ENCODE peak calls at places on chromosome 9, in six cellular contexts. Z, U, Y, S, A and H are unnamed samples.

GRCh38 chr9:33426843-33427293 is 20.5 kb downstream of the AQP3 start:
- DNase-seq in U (no peak), Z (no peak), Y (peak; percentile 73), S (no peak), A (no peak), H (no peak)

GRCh38 chr9:98191615-98192502 is 578 bp downstream of the CORO2A start:
- DNase-seq in Y (peak; percentile 9), U (no peak), S (no peak), A (peak; percentile 45), Z (no peak), H (peak; percentile 79)

GRCh38 chr9:129021091-129021490 is 7.0 kb downstream of the SH3GLB2 start:
- DNase-seq in U (no peak), Y (no peak), A (no peak), Z (no peak), S (no peak), H (no peak)

GRCh38 chr9:127149463-127150390 is 27.3 kb upstream of the ANGPTL2 start:
- DNase-seq in U (no peak), Z (no peak), S (no peak), Y (no peak), A (no peak), H (no peak)

GRCh38 chr9:130854086-130854485 is 19.0 kb downstream of the ABL1 start:
- DNase-seq in Z (no peak), Y (no peak), S (peak; percentile 16), A (no peak), U (no peak), H (no peak)

GRCh38 chr9:759983-760715 is 81.3 kb upstream of the DMRT1 start:
- DNase-seq in Z (no peak), A (no peak), U (no peak), Y (no peak), S (no peak), H (no peak)

GRCh38 chr9:113715086-113715485 is 161.0 kb upstream of the ZNF618 start:
- DNase-seq in A (no peak), Y (no peak), U (no peak), Z (peak; percentile 73), S (no peak), H (no peak)

GRCh38 chr9:38263534-38263933 is 129.0 kb upstream of the ALDH1B1 start:
- DNase-seq in S (peak; percentile 74), Z (peak; percentile 48), Y (peak; percentile 52), A (peak; percentile 56), U (no peak), H (no peak)

GRCh38 chr9:114056527-114056926 is 21.6 kb downstream of the AMBP start:
- DNase-seq in S (no peak), Z (no peak), Y (no peak), A (no peak), U (peak; percentile 33), H (no peak)

GRCh38 chr9:94869415-94869838 is 142.9 kb downstream of the AOPEP start:
- DNase-seq in A (no peak), U (no peak), Y (peak; percentile 77), S (peak; percentile 65), Z (peak; percentile 36), H (no peak)

GRCh38 chr9:26650325-26650724 is 242.3 kb downstream of the CAAP1 start:
- DNase-seq in A (no peak), U (no peak), S (no peak), Y (no peak), Z (no peak), H (no peak)

GRCh38 chr9:104927216-104927911 is 591 bp downstream of the ABCA1 start:
- DNase-seq in A (peak; percentile 68), Y (peak; percentile 39), Z (peak; percentile 47), S (peak; percentile 60), U (peak; percentile 79), H (peak; percentile 70)

GRCh38 chr9:29213374-29214161 is 1640.3 kb upstream of the C9orf72 start:
- DNase-seq in U (no peak), Y (peak; percentile 34), Z (no peak), S (no peak), A (peak; percentile 69), H (no peak)

GRCh38 chr9:15936316-15936869 is 383.6 kb downstream of the CCDC171 start:
- DNase-seq in Y (peak; percentile 4), U (no peak), S (peak; percentile 59), A (no peak), Z (peak; percentile 40), H (no peak)

GRCh38 chr9:84371737-84372136 is 31.2 kb upstream of the SLC28A3 start:
- DNase-seq in S (peak; percentile 98), A (no peak), U (no peak), Z (peak; percentile 82), Y (peak; percentile 70), H (no peak)

GRCh38 chr9:85142461-85143401 is 473.2 kb downstream of the NTRK2 start:
- DNase-seq in Z (no peak), Y (peak; percentile 8), S (peak; percentile 36), A (peak; percentile 23), U (peak; percentile 64), H (no peak)

GRCh38 chr9:137456061-137456863 is 2.9 kb downstream of the NSMF start:
- DNase-seq in S (peak; percentile 27), A (no peak), U (peak; percentile 63), Y (no peak), Z (peak; percentile 28), H (no peak)

GRCh38 chr9:33437898-33438297 is 9.5 kb downstream of the AQP3 start:
- DNase-seq in U (no peak), Y (no peak), S (no peak), Z (no peak), A (no peak), H (no peak)

GRCh38 chr9:132391446-132391845 is 15.2 kb downstream of the TTF1 start:
- DNase-seq in U (no peak), Z (no peak), Y (no peak), A (no peak), S (no peak), H (no peak)

DNA sequence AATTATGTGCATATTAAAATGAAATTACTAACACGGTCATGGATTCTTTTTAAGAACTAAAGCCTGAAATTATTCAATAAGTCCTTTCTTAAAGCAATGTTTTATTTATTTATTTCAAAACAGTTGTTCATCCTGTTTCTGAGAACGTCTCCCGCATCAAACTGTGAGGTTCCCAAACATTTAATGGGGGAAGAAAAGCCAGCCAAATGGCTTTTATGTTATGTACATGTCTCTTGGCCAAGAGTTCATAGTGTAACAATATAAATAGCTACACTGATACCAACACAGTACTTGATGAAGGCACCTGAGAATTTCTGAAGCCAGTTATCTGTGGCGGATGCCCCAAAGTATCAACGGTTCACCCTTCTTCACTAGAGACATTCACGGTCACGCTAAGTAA is 15.7 kb downstream of the TTF1 start:
- DNase-seq in A (no peak), U (no peak), S (no peak), Z (no peak), Y (no peak), H (no peak)
- TF ChIP-seq CTCF in A (no peak), U (no peak), S (no peak), Z (no peak), Y (no peak), H (no peak)

GRCh38 chr9:124863371-124863831 is 1.5 kb downstream of the ARPC5L start:
- DNase-seq in Y (peak; percentile 38), U (no peak), Z (no peak), S (no peak), A (no peak), H (no peak)

GRCh38 chr9:124858330-124859046 is 3.3 kb downstream of the RPL35 start:
- DNase-seq in Y (no peak), A (no peak), S (no peak), Z (no peak), U (no peak), H (no peak)

GRCh38 chr9:124859803-124860581 is 1.8 kb downstream of the RPL35 start:
- DNase-seq in A (no peak), Y (no peak), S (no peak), Z (no peak), U (no peak), H (no peak)

GRCh38 chr9:124860582-124861341 is 995 bp downstream of the RPL35 start:
- DNase-seq in Y (no peak), Z (no peak), A (no peak), S (no peak), U (no peak), H (no peak)

GRCh38 chr9:124861342-124862229 is at the start of the genes ARPC5L and RPL35:
- DNase-seq in S (peak; percentile 97), Z (peak; percentile 89), Y (peak; percentile 88), A (peak; percentile 98), U (peak; percentile 96), H (peak; percentile 97)
- H3K36me3 ChIP-seq in S (peaks cover 27% of the 10 kb centered on the region), Z (peaks cover 44% of the 10 kb centered on the region), Y (peaks cover 42% of the 10 kb centered on the region), A (no peaks in the 10 kb centered on the region), U (peaks cover 37% of the 10 kb centered on the region), H (peaks cover 21% of the 10 kb centered on the region)

GRCh38 chr9:133980864-133981588 is 11.1 kb downstream of the VAV2 start:
- DNase-seq in U (peak; percentile 52), Z (no peak), S (no peak), A (no peak), Y (no peak), H (no peak)

GRCh38 chr9:133982971-133983720 is 9.0 kb downstream of the VAV2 start:
- DNase-seq in Z (no peak), S (no peak), Y (no peak), U (no peak), A (no peak), H (no peak)

GRCh38 chr9:133981958-133982681 is 10.0 kb downstream of the VAV2 start:
- DNase-seq in Y (no peak), Z (no peak), U (no peak), A (no peak), S (no peak), H (no peak)

GRCh38 chr9:133979921-133980863 is 11.9 kb downstream of the VAV2 start:
- DNase-seq in A (no peak), U (no peak), Z (no peak), S (no peak), Y (no peak), H (peak; percentile 26)

DNA sequence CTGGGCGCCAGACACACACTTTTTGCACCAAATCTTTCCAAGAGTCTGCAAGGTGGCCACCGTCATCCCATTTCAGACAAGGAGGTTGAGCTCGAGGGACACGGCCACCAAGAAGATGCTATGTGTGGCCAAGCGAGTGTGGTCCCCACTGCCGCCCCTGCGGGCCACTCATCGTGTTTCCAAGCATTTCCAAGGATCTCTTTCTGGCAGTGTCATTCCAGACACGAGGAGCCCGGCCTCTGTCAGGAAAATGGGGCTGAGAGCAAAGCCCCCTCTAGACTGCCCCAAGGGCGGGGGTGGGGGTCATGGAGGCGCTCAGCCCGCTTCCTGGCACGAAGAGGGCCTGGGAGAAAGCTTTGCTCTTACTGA is 10.6 kb downstream of the VAV2 start:
- DNase-seq in A (no peak), Y (no peak), U (no peak), S (no peak), Z (no peak), H (no peak)
- H3K4me1 ChIP-seq in A (peaks cover 20% of the 10 kb centered on the region), Y (no peaks in the 10 kb centered on the region), U (peaks cover 11% of the 10 kb centered on the region), S (peaks cover 10% of the 10 kb centered on the region), Z (peaks cover 25% of the 10 kb centered on the region), H (no peaks in the 10 kb centered on the region)

GRCh38 chr9:4148215-4148561 is 151.7 kb downstream of the GLIS3 start:
- DNase-seq in Z (no peak), A (no peak), S (no peak), U (no peak), Y (no peak), H (no peak)

GRCh38 chr9:4155224-4156026 is 144.4 kb downstream of the GLIS3 start:
- DNase-seq in S (no peak), Y (no peak), U (no peak), A (no peak), Z (no peak), H (no peak)

GRCh38 chr9:4152201-4152600 is 147.7 kb downstream of the GLIS3 start:
- DNase-seq in U (no peak), A (no peak), Y (no peak), S (peak; percentile 24), Z (no peak), H (no peak)

GRCh38 chr9:4147476-4148214 is 152.2 kb downstream of the GLIS3 start:
- DNase-seq in S (peak; percentile 28), Y (no peak), Z (no peak), U (no peak), A (peak; percentile 57), H (no peak)

GRCh38 chr9:4152876-4153275 is 147.0 kb downstream of the GLIS3 start:
- DNase-seq in U (no peak), Y (peak; percentile 22), Z (no peak), S (no peak), A (no peak), H (no peak)
- TF ChIP-seq CTCF in U (no peak), Y (peak; percentile 43), Z (no peak), S (no peak), A (peak; percentile 23), H (no peak)